ENCODE peak calls at places on chromosome 1, in four cellular contexts. One of them, this sample, is unnamed.

GRCh38 chr1:20483833-20484525 is 2.0 kb downstream of the CAMK2N1 start:
- DNase-seq in endothelial cell: peak; percentile 24
- DNase-seq in activated gamma-delta T cell treated with Interleukin-2 at 50 U/mL for 16 hours: no peak
- DNase-seq in NCI-H345: peak; percentile 46
- DNase-seq in this sample: no peak

GRCh38 chr1:156090822-156091188 is 8.5 kb upstream of the MEX3A start:
- DNase-seq in endothelial cell: peak; percentile 87
- DNase-seq in NCI-H345: peak; percentile 99
- DNase-seq in activated gamma-delta T cell treated with Interleukin-2 at 50 U/mL for 16 hours: peak; percentile 91
- DNase-seq in this sample: peak; percentile 96

GRCh38 chr1:207868252-207868768 is 42.6 kb downstream of the CD34 start:
- DNase-seq in NCI-H345: no peak
- DNase-seq in activated gamma-delta T cell treated with Interleukin-2 at 50 U/mL for 16 hours: no peak
- DNase-seq in endothelial cell: no peak
- DNase-seq in this sample: no peak

GRCh38 chr1:89938171-89939055 is 56.5 kb upstream of the ZNF326 start:
- DNase-seq in NCI-H345: no peak
- DNase-seq in endothelial cell: no peak
- DNase-seq in activated gamma-delta T cell treated with Interleukin-2 at 50 U/mL for 16 hours: no peak
- DNase-seq in this sample: no peak

GRCh38 chr1:2528966-2529750 is 905 bp downstream of the HES5 start:
- DNase-seq in NCI-H345: no peak
- DNase-seq in endothelial cell: no peak
- DNase-seq in activated gamma-delta T cell treated with Interleukin-2 at 50 U/mL for 16 hours: peak; percentile 36
- DNase-seq in this sample: no peak

GRCh38 chr1:163535807-163536206 is 214.1 kb downstream of the NUF2 start:
- DNase-seq in NCI-H345: no peak
- DNase-seq in endothelial cell: no peak
- DNase-seq in activated gamma-delta T cell treated with Interleukin-2 at 50 U/mL for 16 hours: no peak
- DNase-seq in this sample: no peak

GRCh38 chr1:47972864-47973437 is 24.2 kb downstream of the TRABD2B start:
- DNase-seq in endothelial cell: peak; percentile 48
- DNase-seq in activated gamma-delta T cell treated with Interleukin-2 at 50 U/mL for 16 hours: no peak
- DNase-seq in NCI-H345: no peak
- DNase-seq in this sample: no peak

GRCh38 chr1:233304489-233305102 is 9.1 kb upstream of the PCNX2 start:
- DNase-seq in NCI-H345: peak; percentile 20
- DNase-seq in endothelial cell: no peak
- DNase-seq in activated gamma-delta T cell treated with Interleukin-2 at 50 U/mL for 16 hours: no peak
- DNase-seq in this sample: peak; percentile 30

GRCh38 chr1:110393691-110394564 is 3.1 kb upstream of the SLC16A4 start:
- DNase-seq in NCI-H345: no peak
- DNase-seq in endothelial cell: no peak
- DNase-seq in activated gamma-delta T cell treated with Interleukin-2 at 50 U/mL for 16 hours: no peak
- DNase-seq in this sample: no peak

GRCh38 chr1:152741656-152742055 is 16.2 kb upstream of the KPRP start:
- DNase-seq in NCI-H345: no peak
- DNase-seq in activated gamma-delta T cell treated with Interleukin-2 at 50 U/mL for 16 hours: no peak
- DNase-seq in endothelial cell: no peak
- DNase-seq in this sample: no peak

GRCh38 chr1:83929184-83929583 is 69.7 kb downstream of the TTLL7 start:
- DNase-seq in endothelial cell: no peak
- DNase-seq in activated gamma-delta T cell treated with Interleukin-2 at 50 U/mL for 16 hours: no peak
- DNase-seq in NCI-H345: no peak
- DNase-seq in this sample: no peak

GRCh38 chr1:3663999-3664699 is 11.8 kb downstream of the TP73 start:
- DNase-seq in endothelial cell: no peak
- DNase-seq in activated gamma-delta T cell treated with Interleukin-2 at 50 U/mL for 16 hours: no peak
- DNase-seq in NCI-H345: peak; percentile 73
- DNase-seq in this sample: no peak

GRCh38 chr1:200429221-200429751 is 19.4 kb upstream of the ZNF281 start:
- DNase-seq in activated gamma-delta T cell treated with Interleukin-2 at 50 U/mL for 16 hours: no peak
- DNase-seq in NCI-H345: no peak
- DNase-seq in endothelial cell: no peak
- DNase-seq in this sample: no peak

GRCh38 chr1:46940307-46940706 is 969 bp downstream of the CYP4A11 start:
- DNase-seq in endothelial cell: no peak
- DNase-seq in NCI-H345: no peak
- DNase-seq in activated gamma-delta T cell treated with Interleukin-2 at 50 U/mL for 16 hours: no peak
- DNase-seq in this sample: no peak

GRCh38 chr1:87794788-87795614 is 466.3 kb downstream of the LMO4 start:
- DNase-seq in activated gamma-delta T cell treated with Interleukin-2 at 50 U/mL for 16 hours: no peak
- DNase-seq in NCI-H345: no peak
- DNase-seq in endothelial cell: no peak
- DNase-seq in this sample: no peak

GRCh38 chr1:1023700-1024099 is 3.8 kb downstream of the AGRN start:
- DNase-seq in activated gamma-delta T cell treated with Interleukin-2 at 50 U/mL for 16 hours: no peak
- DNase-seq in NCI-H345: no peak
- DNase-seq in endothelial cell: no peak
- DNase-seq in this sample: no peak

GRCh38 chr1:63454269-63454668 is 68.8 kb downstream of the ITGB3BP start:
- DNase-seq in activated gamma-delta T cell treated with Interleukin-2 at 50 U/mL for 16 hours: no peak
- DNase-seq in NCI-H345: no peak
- DNase-seq in endothelial cell: no peak
- DNase-seq in this sample: no peak

GRCh38 chr1:156260896-156261295 is 13.0 kb upstream of the PAQR6 start:
- DNase-seq in activated gamma-delta T cell treated with Interleukin-2 at 50 U/mL for 16 hours: no peak
- DNase-seq in NCI-H345: no peak
- DNase-seq in endothelial cell: no peak
- DNase-seq in this sample: no peak

GRCh38 chr1:45608475-45609156 is 15.2 kb downstream of the CCDC17 start:
- DNase-seq in endothelial cell: no peak
- DNase-seq in activated gamma-delta T cell treated with Interleukin-2 at 50 U/mL for 16 hours: no peak
- DNase-seq in NCI-H345: no peak
- DNase-seq in this sample: no peak

GRCh38 chr1:29974345-29974744 is 738.0 kb downstream of the PTPRU start:
- DNase-seq in NCI-H345: no peak
- DNase-seq in endothelial cell: no peak
- DNase-seq in activated gamma-delta T cell treated with Interleukin-2 at 50 U/mL for 16 hours: no peak
- DNase-seq in this sample: no peak

GRCh38 chr1:218259800-218260199 is 25.3 kb upstream of the RRP15 start:
- DNase-seq in endothelial cell: peak; percentile 18
- DNase-seq in NCI-H345: no peak
- DNase-seq in activated gamma-delta T cell treated with Interleukin-2 at 50 U/mL for 16 hours: no peak
- DNase-seq in this sample: no peak

GRCh38 chr1:243849089-243850012 is 692 bp downstream of the AKT3 start:
- DNase-seq in NCI-H345: peak; percentile 62
- DNase-seq in endothelial cell: peak; percentile 51
- DNase-seq in activated gamma-delta T cell treated with Interleukin-2 at 50 U/mL for 16 hours: peak; percentile 63
- DNase-seq in this sample: peak; percentile 18

GRCh38 chr1:151720974-151721787 is at the start of gene RIIAD1:
- DNase-seq in NCI-H345: peak; percentile 56
- DNase-seq in activated gamma-delta T cell treated with Interleukin-2 at 50 U/mL for 16 hours: no peak
- DNase-seq in endothelial cell: peak; percentile 43
- DNase-seq in this sample: no peak

GRCh38 chr1:2347409-2347785 is 44.0 kb downstream of the MORN1 start:
- DNase-seq in activated gamma-delta T cell treated with Interleukin-2 at 50 U/mL for 16 hours: no peak
- DNase-seq in NCI-H345: no peak
- DNase-seq in endothelial cell: no peak
- DNase-seq in this sample: no peak

GRCh38 chr1:226634156-226634588 is 85.6 kb downstream of the STUM start:
- DNase-seq in endothelial cell: peak; percentile 80
- DNase-seq in activated gamma-delta T cell treated with Interleukin-2 at 50 U/mL for 16 hours: peak; percentile 84
- DNase-seq in NCI-H345: peak; percentile 75
- DNase-seq in this sample: peak; percentile 59

GRCh38 chr1:15919316-15919715 is 56.6 kb downstream of the ZBTB17 start:
- DNase-seq in activated gamma-delta T cell treated with Interleukin-2 at 50 U/mL for 16 hours: peak; percentile 56
- DNase-seq in endothelial cell: no peak
- DNase-seq in NCI-H345: no peak
- DNase-seq in this sample: no peak

GRCh38 chr1:25622526-25622925 is 5.9 kb downstream of the MAN1C1 start:
- DNase-seq in NCI-H345: no peak
- DNase-seq in endothelial cell: no peak
- DNase-seq in activated gamma-delta T cell treated with Interleukin-2 at 50 U/mL for 16 hours: no peak
- DNase-seq in this sample: no peak

GRCh38 chr1:203451849-203452784 is 23.5 kb upstream of the PRELP start:
- DNase-seq in NCI-H345: no peak
- DNase-seq in activated gamma-delta T cell treated with Interleukin-2 at 50 U/mL for 16 hours: no peak
- DNase-seq in endothelial cell: no peak
- DNase-seq in this sample: no peak

GRCh38 chr1:180188103-180188506 is 33.4 kb downstream of the QSOX1 start:
- DNase-seq in activated gamma-delta T cell treated with Interleukin-2 at 50 U/mL for 16 hours: no peak
- DNase-seq in NCI-H345: peak; percentile 2
- DNase-seq in endothelial cell: peak; percentile 73
- DNase-seq in this sample: peak; percentile 43

GRCh38 chr1:23216771-23217420 is 406 bp downstream of the HTR1D start:
- DNase-seq in NCI-H345: peak; percentile 18
- DNase-seq in activated gamma-delta T cell treated with Interleukin-2 at 50 U/mL for 16 hours: peak; percentile 18
- DNase-seq in endothelial cell: peak; percentile 62
- DNase-seq in this sample: no peak

GRCh38 chr1:227315500-227316346 is 2.6 kb downstream of the CDC42BPA start:
- DNase-seq in activated gamma-delta T cell treated with Interleukin-2 at 50 U/mL for 16 hours: no peak
- DNase-seq in endothelial cell: no peak
- DNase-seq in NCI-H345: peak; percentile 7
- DNase-seq in this sample: no peak

GRCh38 chr1:173052681-173053196 is 2.0 kb upstream of the TNFSF18 start:
- DNase-seq in endothelial cell: no peak
- DNase-seq in NCI-H345: no peak
- DNase-seq in activated gamma-delta T cell treated with Interleukin-2 at 50 U/mL for 16 hours: no peak
- DNase-seq in this sample: no peak

GRCh38 chr1:245411245-245411644 is 256.5 kb downstream of the KIF26B start:
- DNase-seq in NCI-H345: no peak
- DNase-seq in activated gamma-delta T cell treated with Interleukin-2 at 50 U/mL for 16 hours: no peak
- DNase-seq in endothelial cell: no peak
- DNase-seq in this sample: no peak

GRCh38 chr1:6419803-6420593 is at the start of gene HES2:
- DNase-seq in endothelial cell: no peak
- DNase-seq in NCI-H345: no peak
- DNase-seq in activated gamma-delta T cell treated with Interleukin-2 at 50 U/mL for 16 hours: no peak
- DNase-seq in this sample: no peak

GRCh38 chr1:14924012-14924452 is 229.5 kb upstream of the TMEM51 start:
- DNase-seq in endothelial cell: peak; percentile 59
- DNase-seq in activated gamma-delta T cell treated with Interleukin-2 at 50 U/mL for 16 hours: peak; percentile 15
- DNase-seq in NCI-H345: peak; percentile 39
- DNase-seq in this sample: no peak

GRCh38 chr1:112791723-112792104 is 76.6 kb upstream of the PPM1J start:
- DNase-seq in NCI-H345: no peak
- DNase-seq in endothelial cell: no peak
- DNase-seq in activated gamma-delta T cell treated with Interleukin-2 at 50 U/mL for 16 hours: no peak
- DNase-seq in this sample: no peak

GRCh38 chr1:214551436-214552173 is at the start of gene PTPN14:
- DNase-seq in endothelial cell: peak; percentile 92
- DNase-seq in activated gamma-delta T cell treated with Interleukin-2 at 50 U/mL for 16 hours: no peak
- DNase-seq in NCI-H345: peak; percentile 62
- DNase-seq in this sample: no peak